ENCODE peak calls at places on chromosome 19, in four cellular contexts. One of them, this sample, is unnamed.
A peak's percentile ranks its signal among the peaks of the same experiment; 100 is the strongest.

GRCh38 chr19:29882719-29883105 is 59.3 kb upstream of the URI1 start:
- DNase-seq in GM12878: no peak
- DNase-seq in HepG2: no peak
- DNase-seq in K562: no peak
- DNase-seq in this sample: no peak

GRCh38 chr19:35790981-35791813 is 15.8 kb downstream of the ARHGAP33 start:
- DNase-seq in HepG2: peak; percentile 40
- DNase-seq in GM12878: no peak
- DNase-seq in K562: no peak
- DNase-seq in this sample: no peak

GRCh38 chr19:41691268-41691970 is 3.3 kb upstream of the CEACAM7 start:
- DNase-seq in GM12878: no peak
- DNase-seq in K562: peak; percentile 64
- DNase-seq in HepG2: no peak
- DNase-seq in this sample: peak; percentile 67

GRCh38 chr19:31110331-31110730 is 238.9 kb downstream of the TSHZ3 start:
- DNase-seq in GM12878: no peak
- DNase-seq in K562: no peak
- DNase-seq in HepG2: no peak
- DNase-seq in this sample: peak; percentile 36

GRCh38 chr19:45069056-45069455 is 7.2 kb downstream of the ZNF296 start:
- DNase-seq in K562: no peak
- DNase-seq in HepG2: no peak
- DNase-seq in GM12878: no peak
- DNase-seq in this sample: peak; percentile 36

GRCh38 chr19:41456342-41456918 is 13.5 kb downstream of the ERICH4 start:
- DNase-seq in K562: no peak
- DNase-seq in HepG2: no peak
- DNase-seq in GM12878: no peak
- DNase-seq in this sample: no peak

GRCh38 chr19:39411006-39411831 is 1.2 kb upstream of the PLEKHG2 start:
- DNase-seq in HepG2: peak; percentile 88
- DNase-seq in GM12878: no peak
- DNase-seq in K562: no peak
- DNase-seq in this sample: no peak

GRCh38 chr19:38956264-38956663 is 19.3 kb downstream of the FBXO17 start:
- DNase-seq in GM12878: no peak
- DNase-seq in HepG2: no peak
- DNase-seq in K562: no peak
- DNase-seq in this sample: no peak

GRCh38 chr19:40718774-40719391 is 2.0 kb downstream of the ITPKC start:
- DNase-seq in K562: peak; percentile 62
- DNase-seq in HepG2: peak; percentile 79
- DNase-seq in GM12878: peak; percentile 8
- DNase-seq in this sample: no peak

GRCh38 chr19:13652810-13653590 is 111.3 kb upstream of the MRI1 start:
- DNase-seq in GM12878: no peak
- DNase-seq in K562: no peak
- DNase-seq in HepG2: no peak
- DNase-seq in this sample: no peak

GRCh38 chr19:46451352-46451751 is 20.0 kb downstream of the PNMA8A start:
- DNase-seq in HepG2: no peak
- DNase-seq in GM12878: no peak
- DNase-seq in K562: no peak
- DNase-seq in this sample: no peak

GRCh38 chr19:13707901-13708300 is 56.4 kb upstream of the MRI1 start:
- DNase-seq in GM12878: no peak
- DNase-seq in K562: no peak
- DNase-seq in HepG2: no peak
- DNase-seq in this sample: no peak

GRCh38 chr19:17931532-17932191 is 1.2 kb upstream of the CCDC124 start:
- DNase-seq in HepG2: no peak
- DNase-seq in GM12878: no peak
- DNase-seq in K562: peak; percentile 52
- DNase-seq in this sample: no peak

GRCh38 chr19:14167594-14168138 is 31.3 kb upstream of the ASF1B start:
- DNase-seq in HepG2: no peak
- DNase-seq in GM12878: no peak
- DNase-seq in K562: no peak
- DNase-seq in this sample: peak; percentile 41

GRCh38 chr19:46601318-46602224 is at the start of gene CALM3:
- DNase-seq in HepG2: no peak
- DNase-seq in GM12878: no peak
- DNase-seq in K562: peak; percentile 66
- DNase-seq in this sample: peak; percentile 60

GRCh38 chr19:55345101-55345817 is 5.6 kb downstream of the KMT5C start:
- DNase-seq in K562: no peak
- DNase-seq in GM12878: no peak
- DNase-seq in HepG2: no peak
- DNase-seq in this sample: no peak

GRCh38 chr19:49682274-49682673 is 5.2 kb downstream of the PRMT1 start:
- DNase-seq in GM12878: no peak
- DNase-seq in HepG2: no peak
- DNase-seq in K562: no peak
- DNase-seq in this sample: no peak

GRCh38 chr19:44943801-44944249 is 1.8 kb downstream of the APOC4 start:
- DNase-seq in GM12878: no peak
- DNase-seq in K562: peak; percentile 74
- DNase-seq in HepG2: no peak
- DNase-seq in this sample: no peak

DNA sequence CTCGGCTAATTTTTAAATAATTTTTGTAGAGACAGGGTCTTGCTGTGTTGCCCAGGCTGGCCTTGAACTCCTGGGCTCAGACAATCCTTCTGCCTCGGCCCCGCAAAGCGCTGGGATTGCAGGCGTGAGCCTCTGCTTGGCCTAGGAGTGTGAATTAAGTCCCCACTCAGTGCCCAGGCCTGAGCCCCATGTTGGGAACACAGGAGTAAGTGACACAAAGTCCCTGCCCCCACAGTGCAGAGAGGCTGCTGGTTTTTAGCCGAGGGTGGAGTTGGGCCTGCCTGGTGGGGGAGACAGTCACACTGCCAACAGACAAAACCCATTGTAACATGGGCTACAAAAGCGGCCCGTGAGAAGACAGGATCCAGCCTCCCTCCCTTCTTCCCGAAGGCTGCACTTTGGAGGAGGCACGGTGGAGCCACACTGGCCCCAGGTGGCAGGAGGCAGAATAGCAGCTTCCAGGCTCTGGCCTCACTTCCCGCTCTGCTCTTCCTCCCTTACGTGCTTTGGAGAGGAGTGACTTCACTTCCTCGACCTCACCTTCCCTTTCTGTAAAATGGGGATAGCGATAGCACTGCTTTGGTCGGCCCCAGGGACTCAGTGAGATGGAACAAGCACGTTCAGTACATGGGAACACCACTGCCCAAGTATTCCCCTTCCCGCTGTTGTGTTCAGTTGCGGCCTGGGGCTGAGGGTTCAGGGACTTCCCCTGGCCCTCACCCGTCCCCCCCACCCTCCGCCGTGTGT is 15.2 kb upstream of the EHD2 start:
- DNase-seq in K562: peak; percentile 86
- DNase-seq in GM12878: peak; percentile 20
- DNase-seq in HepG2: peak; percentile 67
- DNase-seq in this sample: peak; percentile 92
- TF ChIP-seq NFIC in K562: no peak
- TF ChIP-seq NFIC in GM12878: no peak
- TF ChIP-seq NFIC in HepG2: no peak
- TF ChIP-seq NFIC in this sample: no peak

GRCh38 chr19:11538232-11539036 is at the start of gene CNN1:
- DNase-seq in K562: peak; percentile 83
- DNase-seq in GM12878: no peak
- DNase-seq in HepG2: peak; percentile 29
- DNase-seq in this sample: no peak
- TF ChIP-seq NFIC in K562: no peak
- TF ChIP-seq NFIC in GM12878: no peak
- TF ChIP-seq NFIC in HepG2: no peak
- TF ChIP-seq NFIC in this sample: no peak

GRCh38 chr19:6866646-6867255 is 20.6 kb upstream of the ADGRE1 start:
- DNase-seq in GM12878: no peak
- DNase-seq in HepG2: no peak
- DNase-seq in K562: no peak
- DNase-seq in this sample: no peak

GRCh38 chr19:6865849-6866248 is 21.5 kb upstream of the ADGRE1 start:
- DNase-seq in K562: no peak
- DNase-seq in GM12878: no peak
- DNase-seq in HepG2: no peak
- DNase-seq in this sample: no peak

GRCh38 chr19:6873708-6874431 is 13.5 kb upstream of the ADGRE1 start:
- DNase-seq in K562: no peak
- DNase-seq in HepG2: no peak
- DNase-seq in GM12878: no peak
- DNase-seq in this sample: no peak

GRCh38 chr19:6862673-6863078 is 24.7 kb upstream of the ADGRE1 start:
- DNase-seq in K562: peak; percentile 77
- DNase-seq in HepG2: peak; percentile 83
- DNase-seq in GM12878: peak; percentile 80
- DNase-seq in this sample: peak; percentile 65

GRCh38 chr19:6868341-6868740 is 19.0 kb upstream of the ADGRE1 start:
- DNase-seq in K562: no peak
- DNase-seq in HepG2: no peak
- DNase-seq in GM12878: no peak
- DNase-seq in this sample: no peak
- TF ChIP-seq NFIC in K562: peak; percentile 33
- TF ChIP-seq NFIC in HepG2: no peak
- TF ChIP-seq NFIC in GM12878: no peak
- TF ChIP-seq NFIC in this sample: no peak

DNA sequence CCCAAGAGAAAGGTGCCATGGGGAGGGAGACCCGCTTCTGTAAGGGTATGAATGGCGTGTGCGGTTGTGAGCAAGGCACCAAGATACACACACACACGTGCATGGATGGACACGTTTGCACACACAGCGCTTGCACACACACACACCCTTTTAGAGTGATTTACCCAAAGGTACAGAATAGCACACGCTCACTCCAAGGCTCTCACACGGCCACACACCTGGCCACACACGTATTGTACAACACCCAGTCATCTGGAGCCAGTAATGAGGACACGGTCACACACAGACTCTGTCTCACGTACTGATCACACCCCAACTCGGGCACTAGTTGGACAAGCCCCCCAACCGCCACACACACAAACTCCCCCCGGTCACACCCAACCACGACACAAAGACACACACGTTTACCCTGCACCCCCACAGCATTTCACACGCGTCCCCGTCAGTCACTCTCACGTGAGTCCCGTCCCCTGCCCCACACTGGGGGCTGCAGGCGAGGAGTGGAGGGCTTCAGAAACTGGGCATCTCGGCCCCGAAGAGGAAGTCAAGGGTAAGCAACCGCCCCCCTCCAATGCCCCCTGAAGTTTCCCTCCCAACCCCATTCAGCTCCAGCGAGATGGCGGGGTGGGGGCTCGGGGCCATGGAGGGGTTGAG is 779 bp downstream of the OLFM2 start:
- DNase-seq in HepG2: no peak
- DNase-seq in GM12878: no peak
- DNase-seq in K562: no peak
- DNase-seq in this sample: peak; percentile 52
- TF ChIP-seq NFIC in HepG2: no peak
- TF ChIP-seq NFIC in GM12878: no peak
- TF ChIP-seq NFIC in K562: no peak
- TF ChIP-seq NFIC in this sample: no peak

DNA sequence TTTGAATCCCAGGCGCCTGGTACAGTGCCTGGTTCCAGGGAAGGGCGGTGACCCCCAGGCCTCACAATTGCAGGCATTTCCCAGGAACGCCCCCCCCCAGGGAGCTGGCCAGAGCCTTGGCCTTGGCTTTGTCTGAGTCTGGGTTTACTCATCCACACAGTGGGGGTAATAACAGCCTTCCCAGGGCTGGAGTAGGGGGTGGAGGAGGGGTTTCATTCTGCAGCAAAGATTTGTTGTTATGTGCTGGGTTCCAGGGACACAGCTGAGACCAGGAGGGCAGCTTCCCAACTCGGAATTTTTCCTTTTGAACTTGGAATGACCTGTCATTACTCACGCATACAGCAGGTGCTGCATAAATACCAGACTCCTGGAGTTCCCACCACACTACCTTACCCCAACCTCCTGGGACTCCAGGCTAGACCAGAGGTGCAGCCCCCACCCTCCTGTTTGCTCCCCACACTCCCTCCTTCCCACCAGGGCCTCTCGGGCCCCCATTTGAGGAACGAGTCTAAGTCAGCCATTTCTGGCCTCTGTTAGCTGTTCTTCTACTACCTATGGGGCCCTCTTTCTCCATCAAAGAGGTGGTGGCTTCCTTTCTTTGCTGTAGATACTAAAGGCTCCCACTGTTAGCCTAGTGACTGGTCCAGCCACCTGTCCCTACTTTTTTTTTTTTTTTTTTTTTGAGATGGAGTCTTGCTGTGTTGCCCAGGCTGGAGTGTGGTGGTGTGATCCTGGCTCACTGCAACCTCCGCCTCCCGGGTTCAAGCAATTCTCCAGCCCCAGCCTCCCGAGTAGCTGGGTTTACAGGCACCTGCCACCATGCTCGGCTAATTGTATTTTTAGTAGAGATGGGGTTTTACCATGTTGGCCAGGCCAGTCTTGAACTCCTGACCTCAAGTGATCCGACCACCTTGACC is 1.6 kb upstream of the ADAMTS10 start:
- DNase-seq in HepG2: no peak
- DNase-seq in GM12878: no peak
- DNase-seq in K562: no peak
- DNase-seq in this sample: no peak
- TF ChIP-seq NFIC in HepG2: no peak
- TF ChIP-seq NFIC in GM12878: no peak
- TF ChIP-seq NFIC in K562: no peak
- TF ChIP-seq NFIC in this sample: no peak

This sample was measured in SK-N-SH.